ENCODE peak calls at places on chromosomes 5 and 9, in seven cellular contexts. N, H, S, V, Z, L and I are unnamed samples. For H3K4me1, the result is how much of the 10 kb centered on the place peaks cover.

GRCh38 chr5:57366744-57367143 is 115.9 kb downstream of the ACTBL2 start:
- DNase-seq in S (no peak), H (no peak), L (no peak), N (no peak), V (no peak), Z (peak), I (peak)

GRCh38 chr5:158133369-158133768 is 274.4 kb upstream of the CLINT1 start:
- DNase-seq in N (no peak), V (no peak), H (no peak), L (no peak), Z (no peak), S (no peak), I (no peak)

GRCh38 chr5:170053896-170054295 is 51.8 kb upstream of the FOXI1 start:
- DNase-seq in H (no peak), V (no peak), L (no peak), N (no peak), Z (no peak), S (no peak), I (no peak)

GRCh38 chr5:58246521-58246944 is 213.4 kb downstream of the PLK2 start:
- DNase-seq in V (no peak), Z (no peak), N (no peak), S (no peak), L (no peak), H (no peak), I (no peak)

GRCh38 chr5:4563400-4563799 is 576.7 kb upstream of the ADAMTS16 start:
- DNase-seq in N (no peak), Z (no peak), S (no peak), L (no peak), H (no peak), V (no peak), I (no peak)

GRCh38 chr5:132052520-132052919 is 7.9 kb upstream of the IL3 start:
- DNase-seq in V (no peak), S (no peak), L (peak), N (no peak), Z (no peak), H (peak), I (no peak)

GRCh38 chr5:111225926-111226325 is 1.7 kb downstream of the CAMK4 start:
- DNase-seq in V (no peak), N (no peak), S (no peak), L (no peak), Z (no peak), H (no peak), I (no peak)

GRCh38 chr5:140213370-140213983 is 38.5 kb downstream of the CYSTM1 start:
- DNase-seq in S (no peak), N (no peak), Z (no peak), V (no peak), L (no peak), H (no peak), I (no peak)

GRCh38 chr5:78245126-78245525 is 49.4 kb downstream of the AP3B1 start:
- DNase-seq in S (no peak), Z (no peak), V (no peak), L (peak), H (no peak), N (no peak), I (no peak)

GRCh38 chr9:123615381-123615780 is 259.4 kb downstream of the CRB2 start:
- DNase-seq in H (no peak), L (no peak), V (no peak), Z (no peak), N (no peak), S (no peak), I (no peak)

GRCh38 chr9:86867658-86868313 is 79.5 kb downstream of the GAS1 start:
- DNase-seq in N (no peak), H (no peak), V (no peak), S (no peak), Z (no peak), L (no peak), I (no peak)

GRCh38 chr9:18544456-18544855 is 70.5 kb downstream of the ADAMTSL1 start:
- DNase-seq in N (no peak), L (no peak), Z (no peak), V (no peak), H (no peak), S (no peak), I (peak)

GRCh38 chr5:124847907-124848306 is 101.5 kb upstream of the ZNF608 start:
- DNase-seq in H (no peak), Z (no peak), V (no peak), N (no peak), L (no peak), S (no peak), I (no peak)

GRCh38 chr9:82295177-82295576 is 306.6 kb downstream of the SPATA31D1 start:
- DNase-seq in H (peak), S (no peak), V (no peak), N (no peak), L (no peak), Z (no peak), I (no peak)

GRCh38 chr9:2493106-2493505 is 128.5 kb upstream of the VLDLR start:
- DNase-seq in S (no peak), L (peak), N (no peak), V (no peak), H (no peak), Z (peak), I (no peak)

GRCh38 chr5:22627029-22627428 is 226.1 kb downstream of the CDH12 start:
- DNase-seq in S (no peak), Z (no peak), N (no peak), H (no peak), V (no peak), L (no peak), I (no peak)

GRCh38 chr9:133282454-133283238 is 7.6 kb upstream of the ABO start:
- DNase-seq in N (no peak), V (no peak), Z (no peak), H (no peak), S (no peak), L (no peak), I (no peak)

GRCh38 chr9:77017505-77017894 is 2.0 kb upstream of the FOXB2 start:
- DNase-seq in S (no peak), N (no peak), V (no peak), H (no peak), L (no peak), Z (no peak), I (no peak)

GRCh38 chr5:148011407-148012124 is 52.2 kb upstream of the SPINK5 start:
- DNase-seq in N (no peak), S (no peak), H (no peak), V (no peak), Z (peak), L (no peak), I (peak)

GRCh38 chr9:18672706-18673105 is 198.8 kb downstream of the ADAMTSL1 start:
- DNase-seq in H (no peak), Z (peak), L (no peak), V (no peak), N (no peak), S (no peak), I (no peak)

GRCh38 chr5:174172104-174172965 is 126.8 kb downstream of the NSG2 start:
- DNase-seq in L (no peak), H (no peak), S (no peak), V (peak), Z (no peak), N (no peak), I (no peak)

GRCh38 chr5:113612060-113612496 is 98.6 kb downstream of the YTHDC2 start:
- DNase-seq in N (peak), H (no peak), Z (peak), V (no peak), L (no peak), S (no peak), I (no peak)

GRCh38 chr5:64939772-64940510 is 171.2 kb downstream of the CWC27 start:
- DNase-seq in L (no peak), S (no peak), Z (peak), N (no peak), V (peak), H (peak), I (no peak)

GRCh38 chr9:89515416-89515815 is 17.5 kb upstream of the SEMA4D start:
- DNase-seq in N (no peak), L (no peak), S (no peak), Z (no peak), H (no peak), V (no peak), I (no peak)

GRCh38 chr9:16830806-16831205 is 39.7 kb downstream of the BNC2 start:
- DNase-seq in V (no peak), S (no peak), N (no peak), L (no peak), Z (no peak), H (no peak), I (no peak)

GRCh38 chr5:144421411-144421810 is 250.7 kb downstream of the KCTD16 start:
- DNase-seq in S (no peak), Z (no peak), N (no peak), L (no peak), V (no peak), H (no peak), I (peak)

GRCh38 chr5:60677831-60678664 is 21.9 kb downstream of the DEPDC1B start:
- DNase-seq in L (no peak), H (no peak), S (no peak), Z (peak), V (no peak), N (peak), I (peak)

GRCh38 chr5:133738271-133738670 is 125.9 kb upstream of the FSTL4 start:
- DNase-seq in N (no peak), V (peak), H (no peak), L (no peak), Z (no peak), S (no peak), I (peak)

GRCh38 chr9:134358968-134359319 is 32.7 kb downstream of the RXRA start:
- DNase-seq in S (no peak), H (no peak), N (no peak), V (no peak), Z (no peak), L (no peak), I (no peak)
- H3K4me1 ChIP-seq in S (under half), H (half or more), N (under half), V (under half), Z (under half), L (under half), I (under half)

GRCh38 chr9:130868230-130868629 is 28.4 kb downstream of the QRFP start:
- DNase-seq in L (no peak), Z (no peak), H (no peak), V (no peak), S (no peak), N (no peak), I (no peak)
- H3K27ac ChIP-seq in L (no peak), Z (no peak), H (no peak), V (no peak), S (no peak), N (no peak), I (no peak)

GRCh38 chr5:151063136-151063544 is 17.7 kb downstream of the TNIP1 start:
- DNase-seq in L (peak), V (peak), S (no peak), N (no peak), H (no peak), Z (peak), I (no peak)
- H3K4me1 ChIP-seq in L (under half), V (half or more), S (under half), N (half or more), H (half or more), Z (under half), I (under half)

DNA sequence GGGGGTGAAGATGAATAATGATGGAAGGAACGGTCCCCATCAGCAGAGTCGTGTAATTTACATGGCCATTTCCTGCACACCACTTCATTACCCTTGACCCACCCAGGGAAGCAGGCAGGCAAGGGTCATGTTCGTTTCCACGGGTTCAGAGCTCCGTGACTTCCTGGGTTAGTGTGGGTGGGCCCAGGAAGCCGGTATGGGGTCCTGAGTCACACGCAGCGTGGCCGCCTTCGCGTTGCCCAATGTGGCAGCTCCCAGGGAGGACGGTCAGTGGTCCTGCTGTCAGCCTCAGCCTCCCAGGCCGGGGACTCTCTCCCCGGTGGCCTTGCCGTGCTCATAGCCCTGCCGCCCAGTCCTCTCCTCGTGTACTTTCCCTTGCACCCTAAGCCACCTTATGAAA is 5.1 kb upstream of the TERT start:
- DNase-seq in L (no peak), S (no peak), V (peak), N (no peak), Z (no peak), H (no peak), I (no peak)
- H3K27ac ChIP-seq in L (no peak), S (no peak), V (no peak), N (no peak), Z (no peak), H (no peak), I (no peak)

GRCh38 chr5:179140293-179140692 is 80.1 kb downstream of the ZNF354C start:
- DNase-seq in L (no peak), H (no peak), V (no peak), S (no peak), Z (no peak), N (no peak), I (no peak)
- H3K4me1 ChIP-seq in L (under half), H (under half), V (under half), S (under half), Z (under half), N (under half), I (under half)

GRCh38 chr5:8826491-8826890 is 719.4 kb downstream of the SEMA5A start:
- DNase-seq in Z (no peak), N (no peak), S (no peak), V (no peak), H (no peak), L (no peak), I (peak)
- H3K27ac ChIP-seq in Z (peak), N (no peak), S (no peak), V (no peak), H (no peak), L (no peak), I (no peak)